ENCODE peak calls at places on chromosome 7, in six cellular contexts. O is lower lobe of right lung, B is coronary artery, S is AG09319, W is mesothelial cell of epicardium, Q is brain microvascular endothelial cell. Z is an unnamed sample.

GRCh38 chr7:74275401-74275881 is 13.8 kb upstream of the CLIP2 start:
- DNase-seq in W (no peak), Q (no peak), S (no peak), O (no peak), B (no peak), Z (no peak)

GRCh38 chr7:81623251-81623855 is 146.5 kb downstream of the HGF start:
- DNase-seq in S (no peak), B (no peak), W (no peak), O (no peak), Q (no peak), Z (no peak)

GRCh38 chr7:141074162-141074989 is 512 bp downstream of the TMEM178B start:
- DNase-seq in Q (no peak), B (no peak), W (no peak), O (no peak), S (no peak), Z (no peak)

GRCh38 chr7:44077061-44077460 is 5.3 kb downstream of the POLM start:
- DNase-seq in O (no peak), Q (no peak), W (no peak), B (no peak), S (no peak), Z (no peak)

GRCh38 chr7:26153823-26154783 is 2.1 kb downstream of the NFE2L3 start:
- DNase-seq in W (no peak), O (no peak), S (no peak), B (no peak), Q (peak), Z (no peak)

GRCh38 chr7:84017653-84018052 is 176.9 kb downstream of the SEMA3A start:
- DNase-seq in W (no peak), S (no peak), B (no peak), O (no peak), Q (no peak), Z (no peak)

GRCh38 chr7:7911756-7912155 is 56.8 kb upstream of the GLCCI1 start:
- DNase-seq in Q (no peak), S (no peak), O (no peak), W (no peak), B (no peak), Z (no peak)

GRCh38 chr7:64037095-64037494 is 8.1 kb upstream of the ZNF727 start:
- DNase-seq in B (no peak), O (no peak), S (no peak), W (no peak), Q (no peak), Z (no peak)

GRCh38 chr7:71384094-71384493 is 252.2 kb downstream of the GALNT17 start:
- DNase-seq in S (no peak), B (no peak), O (no peak), W (no peak), Q (no peak), Z (no peak)

GRCh38 chr7:90274161-90274560 is 29.2 kb downstream of the CFAP69 start:
- DNase-seq in W (no peak), B (no peak), S (no peak), Q (no peak), O (no peak), Z (no peak)

GRCh38 chr7:33998487-33998886 is 93.1 kb downstream of the BMPER start:
- DNase-seq in W (no peak), O (no peak), S (no peak), Q (peak), B (no peak), Z (no peak)

GRCh38 chr7:55532150-55532917 is 40.0 kb downstream of the VOPP1 start:
- DNase-seq in S (no peak), O (no peak), W (no peak), B (no peak), Q (no peak), Z (no peak)

GRCh38 chr7:92608380-92609322 is 18.5 kb upstream of the FAM133B start:
- DNase-seq in O (peak), S (no peak), W (peak), B (no peak), Q (no peak), Z (no peak)

GRCh38 chr7:8155836-8156235 is 106.1 kb downstream of the ICA1 start:
- DNase-seq in S (no peak), O (no peak), B (no peak), Q (no peak), W (no peak), Z (no peak)

GRCh38 chr7:51689547-51689946 is 372.9 kb upstream of the COBL start:
- DNase-seq in W (no peak), B (no peak), O (no peak), S (no peak), Q (no peak), Z (no peak)

GRCh38 chr7:123995617-123996326 is 37.1 kb downstream of the TMEM229A start:
- DNase-seq in B (no peak), O (no peak), Q (no peak), W (no peak), S (no peak), Z (no peak)

GRCh38 chr7:112938895-112939588 is 147.6 kb downstream of the GPR85 start:
- DNase-seq in S (no peak), O (peak), Q (peak), B (peak), W (peak), Z (peak)

GRCh38 chr7:102008535-102009262 is 191.3 kb downstream of the CUX1 start:
- DNase-seq in W (no peak), B (no peak), Q (no peak), O (no peak), S (no peak), Z (no peak)

GRCh38 chr7:13639416-13639815 is 350.1 kb downstream of the ETV1 start:
- DNase-seq in O (no peak), B (no peak), W (no peak), S (no peak), Q (no peak), Z (no peak)

GRCh38 chr7:82194011-82194410 is 249.6 kb downstream of the CACNA2D1 start:
- DNase-seq in O (no peak), S (peak), B (no peak), Q (peak), W (no peak), Z (no peak)

GRCh38 chr7:36683695-36684357 is 40.5 kb downstream of the AOAH start:
- DNase-seq in S (no peak), W (no peak), B (no peak), Q (no peak), O (no peak), Z (no peak)

GRCh38 chr7:97043281-97043680 is 18.6 kb upstream of the DLX5 start:
- DNase-seq in W (no peak), Q (no peak), S (no peak), O (no peak), B (no peak), Z (no peak)

GRCh38 chr7:111676811-111677210 is 114.5 kb upstream of the IMMP2L start:
- DNase-seq in S (no peak), W (no peak), O (no peak), B (no peak), Q (no peak), Z (no peak)

GRCh38 chr7:103632005-103632639 is 186.1 kb upstream of the SLC26A5 start:
- DNase-seq in S (no peak), O (no peak), Q (no peak), W (no peak), B (no peak), Z (no peak)

GRCh38 chr7:155961241-155962190 is 149.3 kb upstream of the SHH start:
- DNase-seq in B (peak), W (no peak), S (no peak), Q (peak), O (peak), Z (no peak)

GRCh38 chr7:117949232-117949631 is 76.0 kb upstream of the CTTNBP2 start:
- DNase-seq in S (no peak), Q (peak), O (no peak), W (no peak), B (no peak), Z (no peak)

GRCh38 chr7:117791877-117792780 is 81.1 kb downstream of the CTTNBP2 start:
- DNase-seq in B (no peak), S (no peak), W (no peak), O (no peak), Q (no peak), Z (no peak)

GRCh38 chr7:110595694-110596093 is 495.2 kb upstream of the LRRN3 start:
- DNase-seq in Q (no peak), S (no peak), W (no peak), B (no peak), O (no peak), Z (no peak)

DNA sequence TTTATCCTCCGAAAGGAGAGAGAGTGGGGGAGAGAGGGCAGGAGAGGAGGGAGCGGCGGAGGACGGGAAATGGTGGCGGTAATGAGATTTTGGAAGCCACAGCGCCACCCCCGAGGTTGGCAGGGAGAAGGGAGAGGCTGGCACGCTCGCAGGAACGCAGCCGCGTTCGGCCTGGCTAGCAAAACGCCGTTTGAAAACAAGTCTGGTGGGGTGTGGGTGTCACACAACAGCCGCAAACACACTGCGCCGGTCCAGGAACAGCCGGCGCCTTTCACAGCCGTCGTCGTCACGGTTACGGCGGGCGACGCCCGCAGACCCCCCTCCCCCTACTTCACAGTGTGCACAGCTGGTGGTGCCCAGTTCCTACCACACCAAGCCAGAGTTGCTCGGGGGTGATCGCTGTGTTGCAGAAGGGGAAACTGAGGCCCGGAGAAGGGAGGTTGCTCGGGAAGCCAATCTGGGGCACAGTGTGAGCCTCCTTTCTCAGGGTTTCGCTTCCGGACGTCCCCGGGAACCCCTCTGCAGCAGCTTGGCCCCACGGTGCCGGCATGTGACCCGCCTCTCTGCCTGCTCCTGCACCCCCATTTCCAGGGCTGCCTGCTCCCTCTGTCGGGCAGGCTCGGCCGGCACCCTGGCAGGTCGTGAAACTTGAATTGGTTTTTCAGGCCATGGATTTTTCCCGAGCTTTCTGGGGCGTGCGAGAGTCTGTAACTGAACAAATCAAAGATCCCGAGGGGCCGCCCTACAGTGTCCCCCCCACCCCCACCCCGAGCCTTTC is 57.8 kb downstream of the UNCX start:
- DNase-seq in B (no peak), O (peak), Q (no peak), W (no peak), S (no peak), Z (no peak)
- TF ChIP-seq CTCF in B (no peak), O (no peak), Q (peak), W (no peak), S (peak), Z (no peak)

DNA sequence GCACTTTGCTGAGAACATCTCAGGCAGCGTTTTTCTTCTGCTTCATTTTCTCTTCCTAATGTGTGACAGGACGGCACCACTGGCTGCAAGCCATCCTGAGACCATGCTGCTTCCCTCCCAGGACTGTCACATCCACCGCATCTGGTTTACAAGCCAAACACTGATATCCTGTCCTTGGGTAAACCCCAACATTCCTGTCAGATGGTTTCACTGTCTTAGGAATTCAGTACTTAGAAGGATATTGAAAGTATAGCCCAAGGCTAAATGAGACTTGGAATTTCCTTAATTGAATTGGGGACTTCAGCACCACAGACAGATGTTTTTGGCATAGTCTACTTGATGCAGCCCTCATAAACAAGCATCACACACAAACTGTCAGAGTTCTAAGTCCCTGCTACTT is 74.2 kb upstream of the PLXNA4 start:
- DNase-seq in Q (peak), S (peak), O (no peak), W (no peak), B (no peak), Z (no peak)
- TF ChIP-seq CTCF in Q (no peak), S (no peak), O (no peak), W (no peak), B (no peak), Z (no peak)

GRCh38 chr7:11881680-11882079 is 49.7 kb upstream of the THSD7A start:
- DNase-seq in B (no peak), O (no peak), S (no peak), W (no peak), Q (no peak), Z (no peak)
- TF ChIP-seq CTCF in B (no peak), O (no peak), S (no peak), W (no peak), Q (no peak), Z (no peak)

GRCh38 chr7:22296916-22297315 is 60.0 kb downstream of the RAPGEF5 start:
- DNase-seq in W (no peak), O (no peak), B (no peak), S (no peak), Q (no peak), Z (no peak)
- TF ChIP-seq CTCF in W (no peak), O (no peak), B (peak), S (peak), Q (peak), Z (no peak)

DNA sequence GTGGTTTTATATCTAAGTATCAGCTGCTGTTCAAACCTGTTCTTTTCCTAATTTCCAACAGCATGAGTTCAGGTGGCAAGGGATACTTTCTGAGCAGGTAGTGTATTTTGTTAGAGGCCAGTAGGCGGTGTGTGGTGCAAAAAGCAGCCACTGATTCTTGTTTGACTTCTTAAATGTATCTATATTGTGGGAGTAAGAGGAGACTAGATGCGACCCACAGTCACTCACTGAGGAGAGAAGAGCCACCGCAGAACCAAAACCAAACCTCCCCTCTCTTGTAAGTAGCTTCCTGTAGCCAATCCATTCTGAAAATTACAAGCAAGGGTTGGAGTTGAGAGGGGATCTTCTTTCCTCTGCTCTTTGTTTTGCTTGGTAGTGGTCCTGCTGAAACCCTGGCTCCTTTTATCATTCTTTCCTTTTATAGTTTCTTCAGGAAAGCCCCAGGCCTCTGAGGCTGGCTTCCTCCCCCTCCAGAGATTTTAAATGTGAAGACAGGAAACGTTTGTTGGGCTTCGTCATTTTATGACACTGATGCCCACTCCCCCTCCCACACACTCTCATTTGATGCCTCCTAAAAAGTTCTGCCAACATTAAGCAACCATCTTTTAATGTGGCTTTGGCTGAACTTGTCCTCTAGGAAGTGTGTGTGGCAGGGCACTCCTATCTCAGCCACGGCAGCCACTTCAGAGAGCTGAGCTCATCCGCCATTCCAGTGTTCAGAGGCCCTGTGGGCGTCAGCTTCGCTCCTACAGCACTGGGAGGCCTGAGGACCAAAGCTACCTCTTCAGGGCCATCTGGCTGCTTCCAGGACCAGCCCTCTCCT is 566.1 kb downstream of the SUGCT start:
- DNase-seq in W (no peak), S (no peak), B (no peak), Q (no peak), O (no peak), Z (no peak)
- TF ChIP-seq CTCF in W (no peak), S (no peak), B (no peak), Q (peak), O (no peak), Z (no peak)

DNA sequence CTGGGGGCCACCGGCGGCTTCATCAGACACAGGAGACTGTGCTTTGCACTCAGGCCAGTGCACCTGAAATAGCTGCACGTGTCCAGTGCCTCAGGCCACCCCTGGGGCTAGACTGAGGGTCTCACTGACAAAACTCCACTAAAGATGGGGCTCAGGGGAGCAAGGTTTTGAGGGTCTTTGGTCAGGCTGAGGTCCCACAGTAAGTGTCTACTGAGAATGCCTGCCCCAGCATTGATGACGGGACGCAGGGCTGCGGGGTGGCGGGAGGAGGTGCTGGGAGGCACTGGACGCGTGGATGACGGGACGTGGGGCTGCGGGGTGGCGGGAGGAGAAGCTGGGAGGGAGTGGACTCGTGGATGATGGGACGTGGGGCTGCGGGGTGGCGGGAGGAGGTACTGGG is 6.6 kb downstream of the FOXL3 start:
- DNase-seq in O (no peak), W (no peak), Q (no peak), S (no peak), B (no peak), Z (no peak)
- TF ChIP-seq CTCF in O (no peak), W (no peak), Q (no peak), S (no peak), B (no peak), Z (no peak)

GRCh38 chr7:93890464-93891068 is at the start of gene TFPI2:
- DNase-seq in W (peak), Q (peak), S (no peak), B (no peak), O (peak), Z (peak)
- TF ChIP-seq CTCF in W (no peak), Q (no peak), S (peak), B (no peak), O (no peak), Z (no peak)

GRCh38 chr7:16646427-16647081 is 573 bp downstream of the BZW2 start:
- DNase-seq in S (no peak), B (no peak), W (no peak), O (no peak), Q (no peak), Z (no peak)

GRCh38 chr7:16644157-16644556 is 1.4 kb downstream of the ANKMY2 start:
- DNase-seq in W (no peak), Q (no peak), B (no peak), O (no peak), S (no peak), Z (no peak)

GRCh38 chr7:16644624-16644986 is 949 bp downstream of the ANKMY2 start:
- DNase-seq in O (peak), S (no peak), W (peak), B (peak), Q (peak), Z (no peak)

GRCh38 chr7:16644987-16645592 is 464 bp downstream of the ANKMY2 start:
- DNase-seq in B (peak), W (peak), O (peak), Q (no peak), S (no peak), Z (peak)

DNA sequence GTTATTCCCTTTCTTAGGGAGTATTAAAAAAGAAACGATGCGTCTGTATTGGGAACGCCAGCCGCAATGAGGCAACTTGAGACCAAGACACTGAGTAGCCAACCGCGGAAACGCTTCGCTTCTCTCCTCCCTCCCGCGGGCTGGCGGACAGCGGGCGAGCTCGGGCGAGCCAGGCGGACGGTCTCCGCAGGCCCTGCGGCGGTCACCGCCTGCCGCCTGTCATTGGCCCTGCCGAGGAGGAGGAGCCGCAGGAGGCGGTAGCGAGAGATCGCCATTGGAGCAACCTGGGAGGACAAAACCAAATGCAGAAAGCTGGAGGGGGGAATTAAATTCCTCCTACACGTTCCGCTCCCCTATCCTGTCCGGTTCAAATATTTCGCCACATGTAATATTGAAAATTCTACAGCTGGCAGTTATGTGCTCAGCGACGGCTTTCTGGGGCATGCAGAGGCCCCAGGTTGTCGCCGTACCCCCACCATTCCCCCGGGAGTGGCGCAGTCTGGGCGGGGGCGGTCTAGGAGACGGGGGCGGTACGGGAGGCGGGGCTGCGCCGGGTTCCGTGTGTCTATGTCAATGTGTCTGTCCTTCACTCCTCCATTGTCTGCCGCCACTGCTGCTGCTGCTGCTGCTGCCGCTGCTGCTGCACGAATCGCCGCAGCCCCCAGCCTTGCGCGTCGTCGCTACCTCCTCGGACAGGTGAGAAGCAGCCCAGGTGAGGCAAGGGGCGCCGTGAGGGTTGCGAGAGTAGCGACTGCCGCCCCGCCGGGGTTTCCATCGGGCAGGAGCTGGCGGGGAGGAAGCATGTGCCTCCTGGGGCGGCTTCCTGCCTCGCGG is at the start of the genes ANKMY2 and BZW2:
- DNase-seq in B (peak), Q (peak), O (peak), W (peak), S (peak), Z (peak)
- TF ChIP-seq CTCF in B (no peak), Q (no peak), O (peak), W (no peak), S (no peak), Z (no peak)

DNA sequence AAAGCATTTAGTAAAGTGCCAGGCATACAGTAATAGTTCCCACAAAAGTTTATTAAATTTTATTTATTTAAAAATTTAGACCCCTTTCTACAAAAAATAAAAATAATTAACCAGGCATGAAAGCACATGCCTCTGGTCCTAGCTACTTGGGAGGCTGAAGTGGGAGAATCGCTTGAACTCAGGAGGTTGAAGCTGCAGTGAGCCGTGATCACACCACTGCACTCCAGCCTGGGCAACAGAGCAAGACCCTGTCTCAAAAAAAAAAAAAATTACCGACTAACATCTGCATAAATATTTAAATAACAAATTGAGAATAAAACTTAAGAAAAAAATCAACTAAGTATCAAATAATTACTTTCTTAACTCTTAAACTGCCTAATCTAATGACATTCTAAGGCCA is 64.3 kb upstream of the TRIM24 start:
- DNase-seq in B (no peak), W (no peak), S (no peak), O (no peak), Q (no peak), Z (no peak)
- TF ChIP-seq CTCF in B (no peak), W (no peak), S (no peak), O (no peak), Q (no peak), Z (no peak)

Z was measured in omental fat pad.